ENCODE peak calls at places on chromosome 14, in six cellular contexts. O, N, I, F, Q and U are unnamed samples. For H3K4me1, H3K27me3 and H3K9me3, the result is how much of the 10 kb centered on the place peaks cover.

GRCh38 chr14:96424104-96424989 is 32.4 kb downstream of the AK7 start:
- DNase-seq in O (peak), N (peak), I (peak), F (no peak), Q (peak), U (no peak)

GRCh38 chr14:96393292-96393691 is 1.4 kb downstream of the AK7 start:
- DNase-seq in O (no peak), N (no peak), I (no peak), F (no peak), Q (no peak), U (no peak)

GRCh38 chr14:39169541-39169900 is 612 bp downstream of the TRAPPC6B start:
- DNase-seq in O (no peak), N (no peak), I (peak), F (no peak), Q (peak), U (no peak)

GRCh38 chr14:94458558-94459200 is 6.1 kb upstream of the SERPINA11 start:
- DNase-seq in O (no peak), N (peak), I (peak), F (no peak), Q (no peak), U (no peak)

GRCh38 chr14:24147761-24148428 is 597 bp downstream of the RNF31 start:
- DNase-seq in O (no peak), N (no peak), I (peak), F (no peak), Q (no peak), U (no peak)

GRCh38 chr14:31080060-31080459 is 53.9 kb upstream of the STRN3 start:
- DNase-seq in O (no peak), N (no peak), I (no peak), F (no peak), Q (no peak), U (no peak)

GRCh38 chr14:80536456-80536855 is 325.2 kb upstream of the DIO2 start:
- DNase-seq in O (no peak), N (no peak), I (no peak), F (no peak), Q (no peak), U (no peak)

GRCh38 chr14:74706101-74706500 is 6.8 kb downstream of the AREL1 start:
- DNase-seq in O (no peak), N (no peak), I (no peak), F (no peak), Q (no peak), U (no peak)

GRCh38 chr14:45810152-45810872 is 557.3 kb upstream of the MIS18BP1 start:
- DNase-seq in O (no peak), N (no peak), I (no peak), F (no peak), Q (no peak), U (peak)

GRCh38 chr14:99188721-99189120 is 83.3 kb downstream of the BCL11B start:
- DNase-seq in O (no peak), N (no peak), I (no peak), F (no peak), Q (no peak), U (no peak)

GRCh38 chr14:51593397-51593796 is 58.3 kb upstream of the FRMD6 start:
- DNase-seq in O (no peak), N (peak), I (no peak), F (no peak), Q (no peak), U (no peak)

GRCh38 chr14:58736606-58737005 is 98.8 kb downstream of the DACT1 start:
- DNase-seq in O (no peak), N (peak), I (peak), F (no peak), Q (no peak), U (no peak)

GRCh38 chr14:89089330-89089729 is 264.9 kb downstream of the TTC8 start:
- DNase-seq in O (no peak), N (no peak), I (no peak), F (no peak), Q (no peak), U (no peak)

GRCh38 chr14:99273724-99274345 is 1.8 kb upstream of the BCL11B start:
- DNase-seq in O (no peak), N (peak), I (peak), F (no peak), Q (peak), U (no peak)

GRCh38 chr14:76514599-76514998 is 138.7 kb downstream of the ESRRB start:
- DNase-seq in O (no peak), N (peak), I (peak), F (no peak), Q (peak), U (peak)

GRCh38 chr14:90610641-90611040 is 205.6 kb downstream of the TTC7B start:
- DNase-seq in O (no peak), N (no peak), I (no peak), F (no peak), Q (no peak), U (no peak)

GRCh38 chr14:60079723-60080122 is 12.0 kb upstream of the PCNX4 start:
- DNase-seq in O (no peak), N (no peak), I (no peak), F (no peak), Q (no peak), U (no peak)

GRCh38 chr14:29757711-29758233 is 169.9 kb downstream of the PRKD1 start:
- DNase-seq in O (no peak), N (no peak), I (no peak), F (no peak), Q (no peak), U (no peak)

GRCh38 chr14:73236752-73237218 is 521 bp upstream of the PAPLN start:
- DNase-seq in O (no peak), N (no peak), I (no peak), F (no peak), Q (no peak), U (no peak)
- H3K4me1 ChIP-seq in O (under half), N (under half), I (under half), F (under half), Q (under half), U (under half)

GRCh38 chr14:37591311-37591940 is 3.6 kb downstream of the FOXA1 start:
- DNase-seq in O (no peak), N (no peak), I (no peak), F (no peak), Q (no peak), U (peak)
- H3K27me3 ChIP-seq in O (half or more), N (half or more), I (half or more), F (under half), Q (under half), U (under half)

DNA sequence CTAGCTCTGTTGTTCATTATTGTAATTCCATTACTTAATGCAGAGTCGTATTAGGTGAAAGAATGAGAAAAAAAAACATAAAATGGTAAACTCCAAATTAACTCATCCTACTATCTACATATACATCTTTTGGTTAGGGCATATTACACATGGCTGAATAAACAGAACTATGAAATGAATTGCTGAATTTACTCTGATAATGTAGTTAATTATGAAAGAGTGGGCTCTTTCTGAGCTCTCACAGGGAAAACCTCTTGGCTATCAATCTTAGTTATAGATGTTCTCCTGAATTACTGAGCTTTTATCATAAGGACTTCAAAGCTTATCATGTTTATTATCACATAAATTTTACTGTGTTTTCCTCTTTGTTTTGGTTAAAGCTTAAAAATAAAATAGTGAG is 798.5 kb upstream of the MDGA2 start:
- DNase-seq in O (no peak), N (no peak), I (no peak), F (no peak), Q (no peak), U (no peak)
- H3K9me3 ChIP-seq in O (under half), N (under half), I (under half), F (under half), Q (under half), U (under half)

GRCh38 chr14:61451491-61451890 is 130.1 kb downstream of the PRKCH start:
- DNase-seq in O (no peak), N (no peak), I (no peak), F (no peak), Q (no peak), U (no peak)

GRCh38 chr14:61454545-61454944 is 133.2 kb downstream of the PRKCH start:
- DNase-seq in O (no peak), N (no peak), I (no peak), F (no peak), Q (no peak), U (no peak)

GRCh38 chr14:61453103-61453767 is 131.9 kb downstream of the PRKCH start:
- DNase-seq in O (no peak), N (no peak), I (no peak), F (no peak), Q (no peak), U (no peak)

GRCh38 chr14:61452452-61452851 is 131.1 kb downstream of the PRKCH start:
- DNase-seq in O (no peak), N (no peak), I (no peak), F (no peak), Q (no peak), U (no peak)

DNA sequence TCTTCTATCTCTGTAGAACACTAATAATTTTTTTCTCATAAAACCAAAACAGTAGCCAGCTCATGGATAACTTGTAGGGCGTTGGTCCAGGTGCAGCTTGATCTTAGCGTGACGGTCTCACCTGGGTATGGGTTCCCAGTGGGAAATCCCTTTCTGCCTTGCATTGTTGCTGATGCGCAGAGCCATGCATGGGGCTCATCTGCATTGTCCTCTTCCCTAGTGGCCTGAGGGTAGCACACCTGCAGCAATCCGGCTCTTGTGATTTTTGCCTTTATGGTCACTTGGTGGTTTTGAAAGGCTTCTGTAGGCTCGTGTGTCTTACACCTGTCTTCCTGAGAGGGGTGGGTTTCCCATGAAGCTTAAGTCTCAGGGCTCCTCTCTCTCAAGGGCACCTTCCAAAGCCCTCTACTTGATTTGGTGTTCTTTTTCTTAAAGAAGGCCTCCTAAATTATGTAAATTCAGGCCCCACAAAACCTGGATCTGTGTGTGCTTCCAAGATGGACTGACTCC is 130.6 kb downstream of the PRKCH start:
- DNase-seq in O (no peak), N (no peak), I (no peak), F (no peak), Q (no peak), U (no peak)
- H3K4me1 ChIP-seq in O (under half), N (under half), I (under half), F (under half), Q (under half), U (under half)

GRCh38 chr14:71933026-71933587 is 878 bp downstream of the RGS6 start:
- DNase-seq in O (no peak), N (peak), I (peak), F (no peak), Q (peak), U (no peak)
- H3K27me3 ChIP-seq in O (under half), N (half or more), I (under half), F (under half), Q (under half), U (under half)

DNA sequence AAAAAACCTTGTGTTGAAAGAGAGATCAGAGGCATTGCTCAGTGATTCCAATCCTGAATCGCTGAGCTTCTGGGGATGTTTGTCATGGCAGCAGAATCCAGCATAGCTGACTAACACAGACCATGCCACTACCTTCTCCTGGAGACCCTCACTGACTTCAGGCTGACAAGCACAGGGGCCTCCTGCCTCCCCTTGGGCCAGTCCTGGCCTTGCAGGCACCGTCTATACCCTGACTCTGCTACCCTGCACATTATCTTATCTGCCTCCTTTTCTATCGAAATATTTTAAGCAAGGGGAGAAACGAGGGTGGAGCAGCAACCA is 139.8 kb downstream of the KIF26A start:
- DNase-seq in O (no peak), N (no peak), I (no peak), F (no peak), Q (no peak), U (no peak)
- H3K9me3 ChIP-seq in O (under half), N (under half), I (under half), F (under half), Q (under half), U (under half)